ENCODE peak calls at places on chromosomes 3 and 15, in nine cellular contexts. F is right cardiac atrium; S is GM23248; C is colonic mucosa; P is effector memory CD4-positive, alpha-beta T cell; M is GM23338; X is fibroblast of lung; Q is tibial artery; K is aorta. J is an unnamed sample.
A peak's percentile ranks its signal among the peaks of the same experiment; 100 is the strongest.

GRCh38 chr15:42499888-42500609 is 4.6 kb downstream of the SNAP23 start:
- DNase-seq in K (no peak), F (no peak), Q (no peak), S (no peak), X (no peak), C (no peak), P (no peak), M (peak; percentile 25), J (no peak)

GRCh38 chr15:48265145-48265544 is 59.0 kb downstream of the SLC12A1 start:
- DNase-seq in P (no peak), X (no peak), F (no peak), S (no peak), Q (no peak), C (no peak), K (no peak), M (no peak), J (no peak)

GRCh38 chr3:185976100-185976499 is 38.3 kb upstream of the TRA2B start:
- DNase-seq in X (no peak), P (no peak), Q (no peak), C (no peak), F (no peak), K (no peak), M (no peak), S (no peak), J (no peak)

GRCh38 chr15:58594898-58595297 is 154.6 kb downstream of the ADAM10 start:
- DNase-seq in C (no peak), P (no peak), X (no peak), Q (no peak), S (no peak), K (no peak), M (no peak), F (no peak), J (no peak)

GRCh38 chr15:31305375-31305774 is 21.3 kb upstream of the KLF13 start:
- DNase-seq in F (no peak), K (no peak), P (no peak), Q (no peak), S (no peak), C (no peak), X (no peak), M (no peak), J (no peak)

GRCh38 chr3:45817788-45818523 is 21.6 kb upstream of the SLC6A20 start:
- DNase-seq in C (no peak), Q (no peak), M (no peak), S (peak; percentile 94), P (no peak), X (peak; percentile 99), F (no peak), K (peak; percentile 54), J (no peak)

GRCh38 chr15:81427176-81427575 is 53.2 kb upstream of the TMC3 start:
- DNase-seq in P (no peak), F (no peak), C (no peak), S (no peak), K (no peak), M (peak; percentile 40), Q (no peak), X (no peak), J (no peak)

GRCh38 chr3:128372281-128372680 is 94.4 kb downstream of the DNAJB8 start:
- DNase-seq in C (no peak), M (no peak), Q (no peak), X (no peak), F (no peak), P (no peak), K (no peak), S (no peak), J (no peak)

GRCh38 chr3:13045904-13046568 is 27.2 kb downstream of the IQSEC1 start:
- DNase-seq in X (no peak), C (no peak), K (peak; percentile 55), P (no peak), S (no peak), Q (no peak), F (peak; percentile 46), M (no peak), J (peak; percentile 7)

GRCh38 chr15:100973351-100974034 is 54.3 kb downstream of the LRRK1 start:
- DNase-seq in C (no peak), F (no peak), S (no peak), Q (no peak), M (peak; percentile 63), P (no peak), X (peak; percentile 18), K (no peak), J (no peak)
- H3K27me3 ChIP-seq in C (no peaks in the 10 kb centered on the region), F (no peaks in the 10 kb centered on the region), S (no peaks in the 10 kb centered on the region), Q (no peaks in the 10 kb centered on the region), M (peaks cover 52% of the 10 kb centered on the region), P (peaks cover 17% of the 10 kb centered on the region), X (no peaks in the 10 kb centered on the region), K (no peaks in the 10 kb centered on the region), J (peaks cover 5% of the 10 kb centered on the region)

DNA sequence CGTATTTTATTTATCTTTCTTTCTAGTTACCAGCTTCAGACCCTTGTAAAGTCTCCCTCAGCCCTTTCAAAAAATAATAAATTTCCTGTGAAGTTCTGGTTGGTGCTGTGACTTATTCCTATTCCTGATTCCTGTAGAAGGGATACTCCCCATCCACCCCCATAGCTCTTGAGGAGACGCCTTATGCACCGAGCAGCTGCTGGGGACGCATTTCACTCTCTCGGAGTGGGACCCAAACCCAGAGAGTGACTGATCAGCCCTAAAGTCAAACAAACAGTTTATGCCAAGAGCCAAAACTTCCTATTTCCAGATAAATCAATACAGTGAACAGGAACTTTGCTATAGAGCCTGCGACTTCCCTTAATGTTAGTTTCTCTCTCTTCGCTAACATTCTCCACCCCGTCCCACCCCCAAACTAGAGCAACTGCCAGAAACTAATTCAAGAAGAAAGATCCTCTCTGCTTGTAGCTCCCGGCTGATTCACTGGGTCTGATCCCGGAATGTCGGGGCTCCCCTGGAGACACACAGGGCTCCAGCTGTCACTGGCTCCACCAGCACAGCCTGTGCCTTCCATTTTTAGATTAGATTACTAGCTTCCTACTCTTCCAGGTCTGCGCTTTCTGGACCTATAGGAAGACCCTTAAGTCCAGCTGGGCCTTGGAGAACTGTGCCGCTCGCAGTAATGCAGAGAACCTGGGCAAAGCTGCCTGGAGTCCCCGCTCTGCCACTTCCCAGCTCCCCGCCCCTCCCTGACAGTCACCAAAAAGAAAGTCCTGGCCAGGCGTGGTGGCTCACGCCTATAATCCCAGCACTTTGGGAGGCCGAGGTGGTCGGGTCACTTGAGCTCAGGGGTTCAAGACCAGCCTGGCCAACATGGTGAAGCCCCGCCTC is 45.2 kb downstream of the KLHL25 start:
- DNase-seq in C (peak; percentile 34), K (no peak), M (no peak), P (no peak), F (peak; percentile 88), S (peak; percentile 60), X (peak; percentile 27), Q (peak; percentile 74), J (no peak)
- H3K4me3 ChIP-seq in C (no peak overlapping the region), K (no peak overlapping the region), M (no peak overlapping the region), P (no peak overlapping the region), F (no peak overlapping the region), S (peak overlapping the region; percentile 21), X (no peak overlapping the region), Q (peak overlapping the region; percentile 46), J (no peak overlapping the region)

GRCh38 chr15:40928975-40929729 is at the start of gene DLL4:
- DNase-seq in P (no peak), X (peak; percentile 41), Q (no peak), F (peak; percentile 90), K (no peak), S (peak; percentile 57), C (peak; percentile 89), M (peak; percentile 92), J (peak; percentile 36)

GRCh38 chr15:40925863-40926658 is 3.1 kb upstream of the DLL4 start:
- DNase-seq in C (peak; percentile 56), F (peak; percentile 60), K (no peak), X (peak; percentile 23), P (no peak), M (peak; percentile 78), S (peak; percentile 55), Q (no peak), J (no peak)

GRCh38 chr15:40928351-40928974 is 677 bp upstream of the DLL4 start:
- DNase-seq in P (no peak), X (no peak), Q (no peak), F (peak; percentile 67), S (no peak), K (no peak), M (peak; percentile 88), C (peak; percentile 78), J (no peak)

GRCh38 chr15:40926659-40927496 is 2.3 kb upstream of the DLL4 start:
- DNase-seq in P (no peak), Q (no peak), K (no peak), S (no peak), X (no peak), F (peak; percentile 56), M (peak; percentile 64), C (no peak), J (no peak)

GRCh38 chr15:40927497-40928346 is 1.4 kb upstream of the DLL4 start:
- DNase-seq in X (no peak), F (peak; percentile 71), K (no peak), M (peak; percentile 56), Q (no peak), S (peak; percentile 24), P (no peak), C (peak; percentile 58), J (no peak)
- H3K27ac ChIP-seq in X (no peak overlapping the region), F (no peak overlapping the region), K (no peak overlapping the region), M (no peak overlapping the region), Q (no peak overlapping the region), S (no peak overlapping the region), P (no peak overlapping the region), C (no peak overlapping the region), J (no peak overlapping the region)

GRCh38 chr3:20321391-20322047 is 135.5 kb upstream of the SGO1 start:
- DNase-seq in Q (no peak), C (no peak), S (no peak), X (no peak), P (no peak), M (no peak), F (peak; percentile 25), K (no peak), J (no peak)

GRCh38 chr3:20324664-20325478 is 138.9 kb upstream of the SGO1 start:
- DNase-seq in X (peak; percentile 66), F (no peak), M (no peak), Q (no peak), K (no peak), S (peak; percentile 6), C (no peak), P (no peak), J (no peak)

GRCh38 chr3:20322085-20322484 is 136.1 kb upstream of the SGO1 start:
- DNase-seq in Q (no peak), X (no peak), M (no peak), F (no peak), C (no peak), S (no peak), P (no peak), K (no peak), J (no peak)

GRCh38 chr3:20320489-20320888 is 134.5 kb upstream of the SGO1 start:
- DNase-seq in C (no peak), M (no peak), K (no peak), S (no peak), P (no peak), X (no peak), F (no peak), Q (no peak), J (no peak)

DNA sequence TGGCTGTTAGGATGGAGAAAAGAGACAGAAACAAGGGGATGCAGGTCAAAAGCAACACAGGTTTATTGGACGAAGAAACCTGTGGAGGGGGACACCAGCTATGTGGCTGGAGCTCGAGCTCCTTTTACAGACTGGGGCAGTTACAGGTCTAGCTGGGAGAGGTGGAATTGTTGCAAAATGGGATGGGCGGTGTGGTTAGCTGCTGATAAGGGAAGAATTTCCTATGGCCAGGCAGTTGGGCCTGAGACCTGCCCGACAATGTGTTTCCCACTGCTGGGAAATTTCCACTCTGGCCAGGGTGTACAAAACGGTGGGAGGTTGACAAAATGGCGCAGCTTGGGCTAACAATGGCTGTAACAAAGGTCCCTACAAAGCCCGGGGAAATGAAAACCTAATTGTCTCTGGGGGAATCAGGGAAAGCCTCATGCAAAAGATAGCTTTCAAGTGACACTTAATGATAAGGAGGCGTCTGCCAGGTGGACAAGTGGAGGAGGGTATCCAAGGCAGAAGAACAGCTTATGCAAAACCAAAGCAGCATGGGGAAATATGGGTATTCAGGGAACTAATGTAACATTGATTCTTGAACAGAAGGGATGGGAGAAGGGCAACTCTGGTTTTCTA is 137.4 kb upstream of the SGO1 start:
- DNase-seq in S (no peak), X (peak; percentile 45), P (no peak), Q (no peak), K (no peak), F (peak; percentile 11), C (no peak), M (no peak), J (no peak)
- H3K27me3 ChIP-seq in S (no peaks in the 10 kb centered on the region), X (no peaks in the 10 kb centered on the region), P (no peaks in the 10 kb centered on the region), Q (no peaks in the 10 kb centered on the region), K (no peaks in the 10 kb centered on the region), F (no peaks in the 10 kb centered on the region), C (no peaks in the 10 kb centered on the region), M (no peaks in the 10 kb centered on the region), J (no peaks in the 10 kb centered on the region)

J was measured in naive thymus-derived CD4-positive, alpha-beta T cell.